ENCODE peak calls at places on chromosomes 3 and 15, in ten cellular contexts. I, K, Q, M, U, O, S, F, D and T are unnamed samples.

GRCh38 chr3:42547401-42547945 is 34.3 kb downstream of the SEC22C start:
- DNase-seq in F (peak), D (peak), M (peak), Q (peak), S (peak), O (peak), U (peak), I (peak), K (peak), T (no peak)

GRCh38 chr3:133444071-133444774 is 44.4 kb downstream of the BFSP2 start:
- DNase-seq in S (no peak), Q (no peak), I (peak), O (peak), K (no peak), M (peak), F (no peak), U (no peak), D (no peak), T (no peak)

GRCh38 chr3:146221276-146221675 is 29.6 kb downstream of the PLSCR4 start:
- DNase-seq in O (no peak), F (no peak), K (no peak), D (no peak), M (no peak), S (no peak), I (no peak), Q (no peak), U (no peak), T (no peak)

GRCh38 chr3:154229217-154229590 is 95.1 kb downstream of the DHX36 start:
- DNase-seq in O (no peak), K (no peak), U (no peak), I (no peak), S (no peak), F (no peak), Q (no peak), M (no peak), D (no peak), T (no peak)

GRCh38 chr3:169615833-169616232 is 47.7 kb downstream of the MECOM start:
- DNase-seq in O (no peak), F (no peak), U (no peak), Q (no peak), S (no peak), K (no peak), M (no peak), D (no peak), I (no peak), T (no peak)

GRCh38 chr3:100210777-100211145 is 50.0 kb upstream of the TBC1D23 start:
- DNase-seq in D (peak), I (no peak), Q (no peak), S (no peak), O (no peak), U (no peak), F (peak), K (no peak), M (peak), T (peak)

GRCh38 chr15:22226034-22226790 is 145.9 kb downstream of the OR4M2 start:
- DNase-seq in S (no peak), M (no peak), I (no peak), D (no peak), F (no peak), U (no peak), K (no peak), Q (no peak), O (no peak), T (no peak)

GRCh38 chr15:63495780-63496179 is 8.6 kb upstream of the USP3 start:
- DNase-seq in S (no peak), Q (no peak), D (no peak), U (no peak), K (no peak), O (no peak), I (no peak), F (no peak), M (no peak), T (no peak)

GRCh38 chr3:47133641-47134040 is 30.3 kb downstream of the SETD2 start:
- DNase-seq in D (no peak), I (no peak), U (no peak), Q (no peak), K (no peak), F (no peak), O (no peak), S (no peak), M (no peak), T (no peak)

GRCh38 chr15:44264148-44264547 is 24.4 kb upstream of the GOLM2 start:
- DNase-seq in I (no peak), O (no peak), M (peak), U (no peak), F (no peak), K (no peak), S (no peak), Q (no peak), D (no peak), T (no peak)

GRCh38 chr3:87625911-87626310 is 349.5 kb upstream of the POU1F1 start:
- DNase-seq in U (no peak), D (no peak), Q (no peak), O (no peak), M (no peak), F (no peak), I (no peak), S (no peak), K (no peak), T (no peak)

GRCh38 chr3:191987951-191988350 is 527.0 kb downstream of the PYDC2 start:
- DNase-seq in K (no peak), I (no peak), Q (no peak), M (no peak), O (no peak), D (no peak), U (no peak), F (no peak), S (no peak), T (no peak)

GRCh38 chr15:95837605-95838004 is 492.9 kb upstream of the NR2F2 start:
- DNase-seq in M (no peak), O (no peak), F (no peak), K (no peak), D (no peak), Q (no peak), S (no peak), I (no peak), U (no peak), T (no peak)

GRCh38 chr15:85563328-85563727 is 182.9 kb downstream of the AKAP13 start:
- DNase-seq in M (peak), S (no peak), F (no peak), U (no peak), K (no peak), I (peak), O (no peak), Q (no peak), D (no peak), T (no peak)

GRCh38 chr3:194869482-194870169 is 183.9 kb downstream of the FAM43A start:
- DNase-seq in D (peak), S (no peak), M (no peak), Q (no peak), U (peak), K (no peak), F (no peak), O (no peak), I (no peak), T (no peak)

GRCh38 chr15:78396976-78397375 is 41.0 kb upstream of the IREB2 start:
- DNase-seq in K (no peak), M (peak), O (no peak), I (peak), D (no peak), U (no peak), S (no peak), Q (no peak), F (no peak), T (no peak)

GRCh38 chr15:68679961-68680371 is 101.2 kb downstream of the CORO2B start:
- DNase-seq in F (no peak), K (no peak), M (no peak), S (no peak), O (no peak), D (no peak), U (no peak), I (no peak), Q (no peak), T (no peak)

GRCh38 chr3:13790376-13791219 is 89.3 kb downstream of the WNT7A start:
- DNase-seq in I (no peak), U (no peak), O (no peak), Q (no peak), S (no peak), M (no peak), F (no peak), D (no peak), K (no peak), T (no peak)

GRCh38 chr3:23201154-23201838 is 1.8 kb upstream of the UBE2E2 start:
- DNase-seq in Q (no peak), I (no peak), D (no peak), K (no peak), U (no peak), S (no peak), F (no peak), M (no peak), O (no peak), T (no peak)

GRCh38 chr3:101574388-101575156 is 592 bp downstream of the PCNP start:
- DNase-seq in O (peak), D (no peak), M (peak), Q (peak), U (peak), S (peak), F (no peak), I (peak), K (no peak), T (no peak)